ENCODE peak calls at places on chromosomes 13 and 19, in nine cellular contexts. G, F, O, R, E, Q, P, L and K are unnamed samples.
A peak's percentile ranks its signal among the peaks of the same experiment; 100 is the strongest.

GRCh38 chr13:45362939-45363338 is 22.0 kb upstream of the TPT1 start:
- DNase-seq in G (no peak), F (no peak), O (no peak), R (peak; percentile 24), E (no peak), Q (no peak), P (no peak), L (no peak), K (no peak)

GRCh38 chr13:31209172-31209818 is 9.5 kb downstream of the B3GLCT start:
- DNase-seq in G (no peak), F (no peak), O (peak; percentile 43), R (peak; percentile 69), E (peak; percentile 83), Q (peak; percentile 42), P (no peak), L (no peak), K (peak; percentile 22)

GRCh38 chr19:44141191-44142013 is at the start of gene ZNF234:
- DNase-seq in G (peak; percentile 68), F (peak; percentile 71), O (peak; percentile 75), R (peak; percentile 85), E (peak; percentile 88), Q (peak; percentile 83), P (peak; percentile 91), L (peak; percentile 44), K (peak; percentile 87)

GRCh38 chr19:34313188-34313587 is 51.8 kb upstream of the GPI start:
- DNase-seq in G (no peak), F (peak; percentile 35), O (no peak), R (no peak), E (no peak), Q (no peak), P (no peak), L (no peak), K (no peak)

GRCh38 chr13:41562083-41562482 is 104.7 kb downstream of the RGCC start:
- DNase-seq in G (no peak), F (peak; percentile 71), O (no peak), R (no peak), E (no peak), Q (peak; percentile 68), P (no peak), L (no peak), K (peak; percentile 41)

GRCh38 chr13:95438297-95438696 is 114.2 kb upstream of the CLDN10 start:
- DNase-seq in G (no peak), F (no peak), O (no peak), R (no peak), E (peak; percentile 45), Q (no peak), P (no peak), L (no peak), K (no peak)

GRCh38 chr19:45508681-45508930 is 1.3 kb downstream of the VASP start:
- DNase-seq in G (no peak), F (no peak), O (no peak), R (no peak), E (peak; percentile 65), Q (no peak), P (no peak), L (no peak), K (no peak)

GRCh38 chr13:85742355-85742754 is 56.9 kb downstream of the SLITRK6 start:
- DNase-seq in G (no peak), F (no peak), O (no peak), R (no peak), E (no peak), Q (no peak), P (no peak), L (no peak), K (no peak)

GRCh38 chr13:19634129-19634740 is 776 bp downstream of the MPHOSPH8 start:
- DNase-seq in G (peak; percentile 11), F (peak; percentile 50), O (peak; percentile 33), R (peak; percentile 19), E (peak; percentile 19), Q (no peak), P (no peak), L (no peak), K (peak; percentile 33)

GRCh38 chr13:36553501-36553900 is 120.3 kb upstream of the SERTM1 start:
- DNase-seq in G (no peak), F (no peak), O (no peak), R (no peak), E (no peak), Q (no peak), P (no peak), L (no peak), K (no peak)

GRCh38 chr13:93190006-93190405 is 36.6 kb upstream of the GPC6 start:
- DNase-seq in G (no peak), F (no peak), O (no peak), R (no peak), E (no peak), Q (no peak), P (no peak), L (no peak), K (no peak)

GRCh38 chr19:56310462-56310861 is 4.2 kb downstream of the ZSCAN5A start:
- DNase-seq in G (no peak), F (no peak), O (no peak), R (no peak), E (no peak), Q (no peak), P (no peak), L (no peak), K (no peak)

GRCh38 chr13:71149498-71150363 is 717.3 kb downstream of the DACH1 start:
- DNase-seq in G (no peak), F (no peak), O (peak; percentile 59), R (no peak), E (no peak), Q (no peak), P (no peak), L (no peak), K (peak; percentile 73)

GRCh38 chr19:23310729-23311211 is 60.6 kb upstream of the ZNF724 start:
- DNase-seq in G (no peak), F (peak; percentile 86), O (no peak), R (no peak), E (no peak), Q (no peak), P (no peak), L (no peak), K (no peak)

GRCh38 chr13:98327326-98328314 is 150.6 kb upstream of the RNF113B start:
- DNase-seq in G (no peak), F (no peak), O (no peak), R (peak; percentile 91), E (no peak), Q (no peak), P (no peak), L (no peak), K (no peak)

DNA sequence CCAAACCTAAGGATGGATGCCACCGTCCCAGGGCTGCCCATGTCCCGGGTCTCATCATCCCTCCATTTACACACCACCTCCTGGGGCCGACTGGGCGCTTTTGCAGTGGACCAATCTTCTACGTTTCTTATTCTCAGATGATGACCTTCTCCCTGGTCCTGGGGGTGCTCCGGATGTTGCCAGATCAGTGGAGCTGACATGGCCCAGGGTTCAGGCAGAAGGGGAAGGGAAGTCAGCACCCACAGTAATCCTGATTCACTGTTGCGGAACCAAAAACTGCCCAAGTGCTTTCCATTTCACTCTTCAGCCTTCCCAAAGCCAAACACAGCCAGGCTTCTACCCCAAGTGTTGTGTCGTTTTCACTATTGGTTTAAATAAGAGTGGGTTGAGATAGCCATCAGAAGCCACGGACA is 29.8 kb downstream of the RAB20 start:
- DNase-seq in G (no peak), F (no peak), O (no peak), R (no peak), E (no peak), Q (no peak), P (no peak), L (no peak), K (no peak)
- H3K4me1 ChIP-seq in G (no peaks in the 10 kb centered on the region), F (peaks cover 7% of the 10 kb centered on the region), O (peaks cover 42% of the 10 kb centered on the region), R (no peaks in the 10 kb centered on the region), E (no peaks in the 10 kb centered on the region), Q (no peaks in the 10 kb centered on the region), P (peaks cover 34% of the 10 kb centered on the region), L (peaks cover 44% of the 10 kb centered on the region), K (peaks cover 51% of the 10 kb centered on the region)

GRCh38 chr19:42634409-42635232 is 39.9 kb upstream of the CEACAM8 start:
- DNase-seq in G (no peak), F (peak; percentile 34), O (peak; percentile 44), R (peak; percentile 2), E (peak; percentile 38), Q (no peak), P (no peak), L (no peak), K (peak; percentile 67)
- TF ChIP-seq CTCF in G (no peak), F (peak; percentile 89), O (peak; percentile 32), R (peak; percentile 41), E (peak; percentile 65), Q (peak; percentile 12), P (no peak), L (no peak), K (peak; percentile 67)

GRCh38 chr19:57689750-57690149 is 8.0 kb downstream of the ZNF551 start:
- DNase-seq in G (no peak), F (peak; percentile 95), O (no peak), R (no peak), E (no peak), Q (no peak), P (no peak), L (no peak), K (no peak)
- H3K9me3 ChIP-seq in G (peaks cover 66% of the 10 kb centered on the region), F (peaks cover 54% of the 10 kb centered on the region), O (peaks cover 98% of the 10 kb centered on the region), R (peaks cover 40% of the 10 kb centered on the region), E (peaks cover 20% of the 10 kb centered on the region), Q (peaks cover 85% of the 10 kb centered on the region), P (peaks cover 93% of the 10 kb centered on the region), L (peaks cover 89% of the 10 kb centered on the region), K (peaks cover 3% of the 10 kb centered on the region)

DNA sequence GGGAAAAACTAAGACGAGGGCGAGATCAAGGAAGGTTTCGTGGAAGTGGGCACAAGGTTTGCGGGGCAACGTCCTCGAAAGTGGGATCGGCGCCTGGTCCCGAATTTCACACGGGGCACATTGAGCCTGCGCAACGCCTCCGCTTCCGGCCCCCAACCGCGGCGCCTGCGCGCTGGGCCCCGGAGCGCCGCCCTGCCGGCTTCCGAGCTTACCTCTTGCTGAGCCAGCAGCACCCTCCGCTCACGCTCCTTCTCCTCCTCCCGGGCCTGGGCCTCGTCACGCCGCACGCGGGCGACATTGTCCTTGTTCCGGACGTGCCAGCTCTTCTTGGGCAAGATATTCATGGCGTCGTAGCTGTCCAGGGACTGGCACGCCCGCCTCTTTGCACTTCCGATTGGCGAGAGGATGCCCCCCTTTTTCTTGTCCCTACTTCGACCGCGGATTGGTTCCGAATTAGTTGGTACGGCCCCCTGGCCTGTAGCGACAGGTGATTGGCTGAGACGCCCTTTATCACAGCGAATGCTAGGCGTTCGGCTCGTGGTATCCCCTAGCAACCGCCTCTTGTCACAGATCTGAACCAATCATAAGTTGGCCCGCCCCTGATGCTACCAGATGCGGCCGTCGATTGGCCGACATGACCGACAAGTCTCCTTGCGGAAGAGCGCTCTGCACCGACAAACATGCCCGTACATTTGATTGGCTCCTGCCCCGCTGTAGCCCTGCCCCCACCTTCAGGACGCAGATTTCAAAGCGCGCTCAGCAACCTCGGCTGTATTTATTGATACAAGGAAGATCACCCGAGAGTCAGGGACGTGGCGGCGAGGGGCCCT is at the start of gene LENG1:
- DNase-seq in G (peak; percentile 96), F (peak; percentile 100), O (peak; percentile 100), R (peak; percentile 100), E (peak; percentile 97), Q (peak; percentile 99), P (peak; percentile 100), L (peak; percentile 100), K (peak; percentile 100)
- H3K4me1 ChIP-seq in G (peaks cover 67% of the 10 kb centered on the region), F (peaks cover 23% of the 10 kb centered on the region), O (peaks cover 65% of the 10 kb centered on the region), R (peaks cover 4% of the 10 kb centered on the region), E (peaks cover 7% of the 10 kb centered on the region), Q (peaks cover 27% of the 10 kb centered on the region), P (peaks cover 18% of the 10 kb centered on the region), L (peaks cover 29% of the 10 kb centered on the region), K (peaks cover 46% of the 10 kb centered on the region)